ENCODE peak calls at places on chromosome 14, in eight cellular contexts. U is body of pancreas, Q is testis, B is IMR-90, N is heart left ventricle, X is esophagus squamous epithelium, F is tibial nerve, O is HepG2. T is an unnamed sample.

GRCh38 chr14:101241807-101242278 is 319.5 kb upstream of the DIO3 start:
- DNase-seq in U (no peak), Q (no peak), B (no peak), N (no peak), X (no peak), F (no peak), O (no peak), T (no peak)

GRCh38 chr14:95527392-95528002 is 7.4 kb upstream of the GLRX5 start:
- DNase-seq in U (peak; percentile 33), Q (peak; percentile 82), B (peak; percentile 84), N (peak; percentile 56), X (no peak), F (peak; percentile 91), O (peak; percentile 36), T (no peak)

GRCh38 chr14:93231129-93231979 is 24.3 kb downstream of the UBR7 start:
- DNase-seq in U (no peak), Q (peak; percentile 30), B (peak; percentile 59), N (peak; percentile 50), X (no peak), F (no peak), O (no peak), T (no peak)

GRCh38 chr14:98167702-98168101 is 1104.3 kb downstream of the BCL11B start:
- DNase-seq in U (no peak), Q (no peak), B (no peak), N (no peak), X (no peak), F (no peak), O (no peak), T (no peak)

GRCh38 chr14:104086661-104087461 is 1.4 kb downstream of the ASPG start:
- DNase-seq in U (no peak), Q (no peak), B (no peak), N (peak; percentile 73), X (no peak), F (no peak), O (no peak), T (no peak)

GRCh38 chr14:54572316-54572715 is 5.4 kb downstream of the SAMD4A start:
- DNase-seq in U (no peak), Q (peak; percentile 43), B (no peak), N (no peak), X (no peak), F (no peak), O (peak; percentile 41), T (no peak)

GRCh38 chr14:85333313-85333712 is 196.6 kb upstream of the FLRT2 start:
- DNase-seq in U (no peak), Q (no peak), B (peak; percentile 50), N (no peak), X (no peak), F (no peak), O (no peak), T (no peak)

GRCh38 chr14:64993263-64993662 is 6.6 kb downstream of the FNTB start:
- DNase-seq in U (no peak), Q (no peak), B (no peak), N (no peak), X (no peak), F (no peak), O (no peak), T (no peak)

GRCh38 chr14:73463411-73463810 is 5.1 kb upstream of the NUMB start:
- DNase-seq in U (peak; percentile 22), Q (no peak), B (peak; percentile 98), N (peak; percentile 23), X (no peak), F (peak; percentile 68), O (peak; percentile 56), T (no peak)

GRCh38 chr14:27243360-27243759 is 645.5 kb upstream of the NOVA1 start:
- DNase-seq in U (no peak), Q (no peak), B (no peak), N (no peak), X (no peak), F (no peak), O (no peak), T (no peak)

GRCh38 chr14:50862171-50862570 is 9.7 kb upstream of the ABHD12B start:
- DNase-seq in U (no peak), Q (no peak), B (peak; percentile 48), N (no peak), X (no peak), F (no peak), O (peak; percentile 31), T (no peak)

GRCh38 chr14:101810897-101811620 is 49.5 kb downstream of the PPP2R5C start:
- DNase-seq in U (no peak), Q (no peak), B (peak; percentile 38), N (no peak), X (no peak), F (no peak), O (no peak), T (no peak)

GRCh38 chr14:49863483-49864262 is 11.1 kb upstream of the NEMF start:
- DNase-seq in U (peak; percentile 26), Q (peak; percentile 54), B (no peak), N (no peak), X (no peak), F (peak; percentile 25), O (no peak), T (no peak)

GRCh38 chr14:72611956-72612500 is 281.9 kb downstream of the DPF3 start:
- DNase-seq in U (no peak), Q (no peak), B (no peak), N (no peak), X (no peak), F (no peak), O (no peak), T (peak; percentile 27)

GRCh38 chr14:41830679-41831078 is 224.0 kb downstream of the LRFN5 start:
- DNase-seq in U (no peak), Q (no peak), B (peak; percentile 86), N (no peak), X (no peak), F (no peak), O (no peak), T (peak; percentile 85)

GRCh38 chr14:76922092-76922491 is 95.9 kb downstream of the LRRC74A start:
- DNase-seq in U (no peak), Q (no peak), B (no peak), N (no peak), X (no peak), F (no peak), O (no peak), T (no peak)
- H3K4me1 ChIP-seq in U (peaks cover 43% of the 10 kb centered on the region), Q (peaks cover 74% of the 10 kb centered on the region), B (peaks cover 48% of the 10 kb centered on the region), N (peaks cover 71% of the 10 kb centered on the region), X (peaks cover 59% of the 10 kb centered on the region), F (peaks cover 93% of the 10 kb centered on the region), O (peaks cover 66% of the 10 kb centered on the region), T (peaks cover 50% of the 10 kb centered on the region)

DNA sequence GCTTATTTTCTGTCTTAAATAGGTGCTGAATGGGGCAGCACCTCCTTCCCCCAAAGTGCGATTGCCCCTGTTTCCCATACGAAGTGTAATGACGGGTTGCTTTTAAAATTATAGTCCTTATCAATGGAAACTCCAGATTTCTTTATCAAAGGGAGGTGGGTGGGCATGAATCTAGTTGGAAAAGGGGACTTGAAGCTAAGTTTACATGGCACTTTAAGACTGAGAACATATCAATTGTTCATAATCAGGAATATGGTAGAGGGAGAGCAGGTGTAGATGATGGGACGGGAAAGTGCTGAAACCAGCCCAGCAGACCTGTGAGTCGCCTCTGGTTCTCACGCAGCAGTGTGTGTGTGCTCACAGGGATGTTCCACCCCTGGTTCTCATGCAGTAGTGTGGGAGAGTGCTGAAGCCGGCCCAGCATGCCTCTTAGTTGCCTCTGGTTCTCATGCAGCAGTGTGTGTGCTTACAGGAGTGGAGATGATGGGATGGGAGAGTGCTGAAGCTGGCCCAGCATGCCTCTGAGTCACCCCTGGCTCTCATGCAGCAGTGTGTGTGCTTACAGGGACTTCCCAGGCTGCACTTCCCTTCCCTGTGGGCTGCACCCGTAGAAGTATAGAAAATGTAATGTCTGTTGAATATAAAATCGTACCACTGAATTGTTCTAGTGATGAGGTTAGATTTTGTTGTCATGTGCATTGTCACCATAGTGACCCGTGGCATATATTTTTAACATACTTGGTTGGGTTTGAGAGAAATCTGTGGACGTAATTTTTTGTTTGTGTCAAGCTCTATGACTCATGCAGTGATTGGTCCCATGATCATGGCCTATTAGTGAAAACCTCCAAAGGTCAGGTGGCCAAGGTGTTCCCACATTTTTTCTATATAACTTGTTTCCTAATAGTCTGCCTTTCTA is 51.6 kb downstream of the GPATCH2L start:
- DNase-seq in U (no peak), Q (no peak), B (peak; percentile 100), N (peak; percentile 25), X (no peak), F (no peak), O (no peak), T (peak; percentile 91)
- TF ChIP-seq POLR2A in U (no peak), Q (no peak), B (peak; percentile 59), N (no peak), X (no peak), F (no peak), O (no peak), T (no peak)

GRCh38 chr14:39423793-39424192 is 8.4 kb downstream of the FBXO33 start:
- DNase-seq in U (no peak), Q (no peak), B (no peak), N (no peak), X (no peak), F (no peak), O (no peak), T (no peak)

GRCh38 chr14:39425947-39426346 is 6.3 kb downstream of the FBXO33 start:
- DNase-seq in U (no peak), Q (no peak), B (no peak), N (no peak), X (no peak), F (no peak), O (no peak), T (no peak)

GRCh38 chr14:39428118-39428517 is 4.1 kb downstream of the FBXO33 start:
- DNase-seq in U (no peak), Q (no peak), B (no peak), N (no peak), X (no peak), F (no peak), O (no peak), T (no peak)

GRCh38 chr14:39430762-39431415 is 1.3 kb downstream of the FBXO33 start:
- DNase-seq in U (no peak), Q (peak; percentile 29), B (peak; percentile 13), N (no peak), X (no peak), F (no peak), O (peak; percentile 38), T (no peak)

DNA sequence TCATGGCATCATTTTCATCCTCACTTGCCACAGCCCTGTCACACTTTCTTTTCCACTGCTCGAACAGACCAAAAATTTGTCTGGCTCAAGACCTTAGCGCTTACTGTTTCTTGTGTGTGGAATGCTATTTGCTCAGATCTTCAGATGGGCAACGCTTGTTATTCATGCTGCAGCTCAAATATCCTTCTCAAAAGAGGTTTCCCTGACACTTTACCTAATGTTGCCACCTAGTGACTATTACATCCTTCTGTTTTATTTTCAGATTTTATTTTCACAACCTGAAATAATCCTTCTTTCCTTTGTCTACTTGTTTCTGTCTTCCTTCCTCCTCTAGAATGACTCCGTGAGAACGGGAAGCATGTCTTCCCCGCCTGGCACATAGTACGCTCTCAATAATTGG is 5.6 kb downstream of the FBXO33 start:
- DNase-seq in U (no peak), Q (no peak), B (peak; percentile 59), N (no peak), X (no peak), F (no peak), O (peak; percentile 56), T (no peak)
- TF ChIP-seq CTCF in U (no peak), Q (no peak), B (peak; percentile 46), N (no peak), X (no peak), F (no peak), O (peak; percentile 71), T (no peak)

DNA sequence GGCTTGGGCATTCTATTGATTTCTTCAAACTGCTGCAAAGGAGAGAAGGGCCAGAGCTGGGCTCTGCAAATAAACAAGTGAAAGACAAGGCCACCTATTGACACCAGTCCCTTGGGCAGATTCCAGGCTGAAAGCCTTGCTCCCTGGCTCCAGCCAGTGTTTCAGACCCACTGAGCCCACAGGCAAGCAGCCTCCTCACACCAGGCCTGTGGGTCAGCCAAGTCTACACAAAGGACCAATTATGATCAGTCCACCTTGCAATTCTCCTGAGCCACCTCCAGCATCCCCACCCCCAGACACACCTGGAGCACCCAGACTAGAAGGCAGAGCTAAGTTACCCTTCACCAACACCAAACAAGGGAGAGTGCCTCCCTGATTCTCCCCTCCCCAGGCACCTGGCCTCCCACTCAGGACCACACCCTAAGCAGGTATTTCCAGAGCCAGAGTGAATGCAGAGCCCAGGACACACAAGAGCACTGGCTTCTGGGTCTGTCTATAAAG is 13.8 kb downstream of the ACTN1 start:
- DNase-seq in U (no peak), Q (no peak), B (no peak), N (peak; percentile 10), X (no peak), F (no peak), O (no peak), T (no peak)
- H3K4me1 ChIP-seq in U (peaks cover 79% of the 10 kb centered on the region), Q (peaks cover 50% of the 10 kb centered on the region), B (peaks cover 80% of the 10 kb centered on the region), N (peaks cover 93% of the 10 kb centered on the region), X (peaks cover 92% of the 10 kb centered on the region), F (peaks cover 73% of the 10 kb centered on the region), O (peaks cover 97% of the 10 kb centered on the region), T (peaks cover 80% of the 10 kb centered on the region)